ENCODE peak calls at places on chromosome 13, in nine cellular contexts. One of them, this sample, is unnamed.

GRCh38 chr13:113092776-113093579 is 12.6 kb upstream of the F7 start:
- DNase-seq in suprapubic skin: no peak
- DNase-seq in small intestine: no peak
- DNase-seq in GM23248: no peak
- DNase-seq in cardiac muscle cell: no peak
- DNase-seq in naive thymus-derived CD4-positive, alpha-beta T cell: no peak
- DNase-seq in cardiac fibroblast: no peak
- DNase-seq in tibial nerve: no peak
- DNase-seq in CD8-positive, alpha-beta memory T cell: no peak
- DNase-seq in this sample: no peak

GRCh38 chr13:52446265-52446664 is 4.2 kb downstream of the VPS36 start:
- DNase-seq in GM23248: no peak
- DNase-seq in suprapubic skin: no peak
- DNase-seq in tibial nerve: no peak
- DNase-seq in naive thymus-derived CD4-positive, alpha-beta T cell: no peak
- DNase-seq in CD8-positive, alpha-beta memory T cell: no peak
- DNase-seq in cardiac muscle cell: peak
- DNase-seq in small intestine: no peak
- DNase-seq in cardiac fibroblast: peak
- DNase-seq in this sample: no peak

GRCh38 chr13:51803422-51804294 is at the start of gene DHRS12:
- DNase-seq in small intestine: peak
- DNase-seq in suprapubic skin: peak
- DNase-seq in tibial nerve: peak
- DNase-seq in GM23248: peak
- DNase-seq in CD8-positive, alpha-beta memory T cell: peak
- DNase-seq in cardiac muscle cell: peak
- DNase-seq in cardiac fibroblast: peak
- DNase-seq in naive thymus-derived CD4-positive, alpha-beta T cell: peak
- DNase-seq in this sample: peak

GRCh38 chr13:32248789-32249188 is 66.4 kb downstream of the ZAR1L start:
- DNase-seq in small intestine: no peak
- DNase-seq in cardiac muscle cell: no peak
- DNase-seq in suprapubic skin: no peak
- DNase-seq in CD8-positive, alpha-beta memory T cell: no peak
- DNase-seq in tibial nerve: no peak
- DNase-seq in GM23248: no peak
- DNase-seq in cardiac fibroblast: no peak
- DNase-seq in naive thymus-derived CD4-positive, alpha-beta T cell: no peak
- DNase-seq in this sample: no peak

GRCh38 chr13:100542546-100543156 is 45.9 kb downstream of the GGACT start:
- DNase-seq in cardiac fibroblast: peak
- DNase-seq in CD8-positive, alpha-beta memory T cell: no peak
- DNase-seq in cardiac muscle cell: peak
- DNase-seq in small intestine: peak
- DNase-seq in naive thymus-derived CD4-positive, alpha-beta T cell: no peak
- DNase-seq in tibial nerve: no peak
- DNase-seq in GM23248: peak
- DNase-seq in suprapubic skin: peak
- DNase-seq in this sample: peak

GRCh38 chr13:21117104-21117809 is 55.9 kb upstream of the LATS2 start:
- DNase-seq in GM23248: no peak
- DNase-seq in tibial nerve: no peak
- DNase-seq in cardiac fibroblast: no peak
- DNase-seq in CD8-positive, alpha-beta memory T cell: no peak
- DNase-seq in small intestine: no peak
- DNase-seq in cardiac muscle cell: no peak
- DNase-seq in naive thymus-derived CD4-positive, alpha-beta T cell: no peak
- DNase-seq in suprapubic skin: no peak
- DNase-seq in this sample: no peak

GRCh38 chr13:105144020-105144419 is 1391.4 kb downstream of the EFNB2 start:
- DNase-seq in GM23248: no peak
- DNase-seq in suprapubic skin: no peak
- DNase-seq in CD8-positive, alpha-beta memory T cell: no peak
- DNase-seq in tibial nerve: no peak
- DNase-seq in small intestine: no peak
- DNase-seq in cardiac muscle cell: no peak
- DNase-seq in naive thymus-derived CD4-positive, alpha-beta T cell: no peak
- DNase-seq in cardiac fibroblast: no peak
- DNase-seq in this sample: no peak

GRCh38 chr13:34849406-34849805 is 92.7 kb upstream of the NBEA start:
- DNase-seq in naive thymus-derived CD4-positive, alpha-beta T cell: no peak
- DNase-seq in tibial nerve: no peak
- DNase-seq in CD8-positive, alpha-beta memory T cell: no peak
- DNase-seq in suprapubic skin: no peak
- DNase-seq in small intestine: no peak
- DNase-seq in GM23248: no peak
- DNase-seq in cardiac fibroblast: no peak
- DNase-seq in cardiac muscle cell: no peak
- DNase-seq in this sample: no peak

GRCh38 chr13:26017196-26017921 is 34.5 kb downstream of the SHISA2 start:
- DNase-seq in tibial nerve: no peak
- DNase-seq in cardiac fibroblast: peak
- DNase-seq in CD8-positive, alpha-beta memory T cell: no peak
- DNase-seq in cardiac muscle cell: peak
- DNase-seq in small intestine: no peak
- DNase-seq in naive thymus-derived CD4-positive, alpha-beta T cell: no peak
- DNase-seq in suprapubic skin: no peak
- DNase-seq in GM23248: peak
- DNase-seq in this sample: peak

GRCh38 chr13:65985632-65986031 is 1244.5 kb downstream of the PCDH9 start:
- DNase-seq in GM23248: no peak
- DNase-seq in suprapubic skin: no peak
- DNase-seq in small intestine: no peak
- DNase-seq in cardiac muscle cell: no peak
- DNase-seq in naive thymus-derived CD4-positive, alpha-beta T cell: no peak
- DNase-seq in tibial nerve: no peak
- DNase-seq in cardiac fibroblast: no peak
- DNase-seq in CD8-positive, alpha-beta memory T cell: no peak
- DNase-seq in this sample: no peak

GRCh38 chr13:33639158-33639557 is 178.8 kb upstream of the RFC3 start:
- DNase-seq in suprapubic skin: no peak
- DNase-seq in CD8-positive, alpha-beta memory T cell: no peak
- DNase-seq in tibial nerve: no peak
- DNase-seq in cardiac muscle cell: peak
- DNase-seq in GM23248: peak
- DNase-seq in naive thymus-derived CD4-positive, alpha-beta T cell: no peak
- DNase-seq in small intestine: peak
- DNase-seq in cardiac fibroblast: peak
- DNase-seq in this sample: no peak

GRCh38 chr13:40060318-40061007 is 405.0 kb downstream of the COG6 start:
- DNase-seq in naive thymus-derived CD4-positive, alpha-beta T cell: no peak
- DNase-seq in small intestine: no peak
- DNase-seq in tibial nerve: peak
- DNase-seq in cardiac muscle cell: peak
- DNase-seq in GM23248: peak
- DNase-seq in suprapubic skin: no peak
- DNase-seq in cardiac fibroblast: peak
- DNase-seq in CD8-positive, alpha-beta memory T cell: no peak
- DNase-seq in this sample: no peak

GRCh38 chr13:40061466-40062450 is 406.3 kb downstream of the COG6 start:
- DNase-seq in GM23248: peak
- DNase-seq in small intestine: no peak
- DNase-seq in cardiac fibroblast: peak
- DNase-seq in cardiac muscle cell: peak
- DNase-seq in suprapubic skin: no peak
- DNase-seq in CD8-positive, alpha-beta memory T cell: no peak
- DNase-seq in tibial nerve: no peak
- DNase-seq in naive thymus-derived CD4-positive, alpha-beta T cell: no peak
- DNase-seq in this sample: no peak

GRCh38 chr13:40057228-40057627 is 401.8 kb downstream of the COG6 start:
- DNase-seq in small intestine: no peak
- DNase-seq in GM23248: no peak
- DNase-seq in tibial nerve: no peak
- DNase-seq in suprapubic skin: no peak
- DNase-seq in cardiac fibroblast: no peak
- DNase-seq in cardiac muscle cell: no peak
- DNase-seq in CD8-positive, alpha-beta memory T cell: no peak
- DNase-seq in naive thymus-derived CD4-positive, alpha-beta T cell: no peak
- DNase-seq in this sample: no peak

GRCh38 chr13:40059540-40060232 is 404.2 kb downstream of the COG6 start:
- DNase-seq in naive thymus-derived CD4-positive, alpha-beta T cell: no peak
- DNase-seq in cardiac fibroblast: no peak
- DNase-seq in cardiac muscle cell: peak
- DNase-seq in tibial nerve: no peak
- DNase-seq in suprapubic skin: no peak
- DNase-seq in CD8-positive, alpha-beta memory T cell: no peak
- DNase-seq in small intestine: no peak
- DNase-seq in GM23248: peak
- DNase-seq in this sample: no peak

DNA sequence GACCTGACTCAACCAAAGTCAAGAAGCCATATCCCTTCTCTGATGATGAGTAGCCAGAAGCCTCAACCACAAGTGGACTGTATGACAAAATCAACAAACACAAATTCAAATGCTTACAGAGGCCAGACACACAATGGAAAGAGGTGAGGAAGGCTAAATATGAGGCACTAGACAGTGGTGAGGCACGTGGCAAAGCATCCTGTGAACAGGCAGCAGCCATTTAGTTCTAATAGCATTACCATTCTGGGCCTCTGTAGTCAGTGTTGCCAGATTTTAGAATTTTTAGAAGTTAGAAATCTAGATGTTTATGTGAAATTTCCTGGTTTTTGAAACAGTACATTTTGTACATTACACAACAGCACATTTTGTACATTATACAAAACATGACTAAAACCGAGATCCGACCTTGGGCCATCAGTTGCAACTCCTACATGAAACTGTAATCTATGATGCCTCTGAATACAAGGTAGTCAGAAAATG is 403.3 kb downstream of the COG6 start:
- DNase-seq in cardiac fibroblast: no peak
- DNase-seq in tibial nerve: no peak
- DNase-seq in naive thymus-derived CD4-positive, alpha-beta T cell: no peak
- DNase-seq in small intestine: no peak
- DNase-seq in cardiac muscle cell: peak
- DNase-seq in GM23248: no peak
- DNase-seq in suprapubic skin: no peak
- DNase-seq in CD8-positive, alpha-beta memory T cell: no peak
- DNase-seq in this sample: no peak
- H3K4me3 ChIP-seq in cardiac fibroblast: no peak
- H3K4me3 ChIP-seq in tibial nerve: no peak
- H3K4me3 ChIP-seq in naive thymus-derived CD4-positive, alpha-beta T cell: no peak
- H3K4me3 ChIP-seq in small intestine: no peak
- H3K4me3 ChIP-seq in cardiac muscle cell: no peak
- H3K4me3 ChIP-seq in GM23248: no peak
- H3K4me3 ChIP-seq in suprapubic skin: no peak
- H3K4me3 ChIP-seq in CD8-positive, alpha-beta memory T cell: no peak
- H3K4me3 ChIP-seq in this sample: peak

GRCh38 chr13:79781829-79782540 is 301.0 kb downstream of the NDFIP2 start:
- DNase-seq in suprapubic skin: no peak
- DNase-seq in CD8-positive, alpha-beta memory T cell: no peak
- DNase-seq in naive thymus-derived CD4-positive, alpha-beta T cell: no peak
- DNase-seq in cardiac muscle cell: no peak
- DNase-seq in cardiac fibroblast: no peak
- DNase-seq in small intestine: no peak
- DNase-seq in GM23248: peak
- DNase-seq in tibial nerve: no peak
- DNase-seq in this sample: no peak

GRCh38 chr13:79786176-79786575 is 305.2 kb downstream of the NDFIP2 start:
- DNase-seq in suprapubic skin: no peak
- DNase-seq in small intestine: no peak
- DNase-seq in cardiac muscle cell: no peak
- DNase-seq in cardiac fibroblast: no peak
- DNase-seq in tibial nerve: no peak
- DNase-seq in CD8-positive, alpha-beta memory T cell: no peak
- DNase-seq in naive thymus-derived CD4-positive, alpha-beta T cell: no peak
- DNase-seq in GM23248: peak
- DNase-seq in this sample: no peak

GRCh38 chr13:79779761-79780160 is 298.8 kb downstream of the NDFIP2 start:
- DNase-seq in suprapubic skin: no peak
- DNase-seq in cardiac muscle cell: peak
- DNase-seq in tibial nerve: peak
- DNase-seq in small intestine: no peak
- DNase-seq in cardiac fibroblast: peak
- DNase-seq in CD8-positive, alpha-beta memory T cell: no peak
- DNase-seq in GM23248: peak
- DNase-seq in naive thymus-derived CD4-positive, alpha-beta T cell: no peak
- DNase-seq in this sample: no peak

GRCh38 chr13:79780240-79780639 is 299.3 kb downstream of the NDFIP2 start:
- DNase-seq in small intestine: no peak
- DNase-seq in GM23248: peak
- DNase-seq in suprapubic skin: no peak
- DNase-seq in cardiac muscle cell: no peak
- DNase-seq in cardiac fibroblast: peak
- DNase-seq in naive thymus-derived CD4-positive, alpha-beta T cell: no peak
- DNase-seq in tibial nerve: no peak
- DNase-seq in CD8-positive, alpha-beta memory T cell: no peak
- DNase-seq in this sample: no peak

DNA sequence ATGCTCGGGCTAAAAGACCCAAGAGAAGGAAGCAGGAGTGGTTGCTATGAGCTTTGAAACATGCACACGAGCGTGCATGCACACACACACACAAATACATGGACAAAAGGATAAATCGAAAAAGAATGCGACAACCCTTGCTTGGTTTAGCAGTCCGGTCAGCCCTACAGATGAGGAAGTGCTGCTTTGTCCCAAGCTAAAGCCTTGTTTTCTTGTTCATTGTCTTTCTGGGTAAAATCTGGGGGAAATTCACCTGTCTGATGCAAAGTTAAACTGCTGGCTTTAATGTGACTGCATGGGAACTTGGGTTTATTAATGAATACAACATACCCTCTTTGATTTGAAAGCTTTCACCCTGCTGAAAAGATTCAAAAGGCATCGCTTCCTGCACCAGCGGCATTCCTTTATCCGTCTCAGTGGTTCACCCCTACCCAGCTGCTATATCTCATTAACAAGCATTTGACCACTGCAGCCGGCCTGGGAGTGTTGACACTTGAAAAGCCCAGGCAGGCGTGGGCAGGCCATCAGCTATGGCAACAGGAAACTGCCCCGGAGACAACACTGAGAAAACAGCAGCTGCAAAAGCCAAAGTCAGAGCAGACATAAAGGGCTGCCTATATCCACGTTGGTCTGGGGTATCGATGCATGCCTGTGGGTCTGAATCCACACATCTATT is 301.7 kb downstream of the NDFIP2 start:
- DNase-seq in cardiac fibroblast: peak
- DNase-seq in GM23248: no peak
- DNase-seq in naive thymus-derived CD4-positive, alpha-beta T cell: no peak
- DNase-seq in CD8-positive, alpha-beta memory T cell: no peak
- DNase-seq in small intestine: no peak
- DNase-seq in cardiac muscle cell: peak
- DNase-seq in tibial nerve: peak
- DNase-seq in suprapubic skin: no peak
- DNase-seq in this sample: no peak
- H3K4me3 ChIP-seq in cardiac fibroblast: no peak
- H3K4me3 ChIP-seq in GM23248: no peak
- H3K4me3 ChIP-seq in naive thymus-derived CD4-positive, alpha-beta T cell: no peak
- H3K4me3 ChIP-seq in CD8-positive, alpha-beta memory T cell: no peak
- H3K4me3 ChIP-seq in small intestine: no peak
- H3K4me3 ChIP-seq in cardiac muscle cell: no peak
- H3K4me3 ChIP-seq in tibial nerve: no peak
- H3K4me3 ChIP-seq in suprapubic skin: no peak
- H3K4me3 ChIP-seq in this sample: no peak

GRCh38 chr13:114199961-114200672 is 21.1 kb downstream of the CFAP97D2 start:
- DNase-seq in cardiac muscle cell: no peak
- DNase-seq in GM23248: peak
- DNase-seq in suprapubic skin: no peak
- DNase-seq in cardiac fibroblast: no peak
- DNase-seq in tibial nerve: no peak
- DNase-seq in naive thymus-derived CD4-positive, alpha-beta T cell: no peak
- DNase-seq in CD8-positive, alpha-beta memory T cell: no peak
- DNase-seq in small intestine: no peak
- DNase-seq in this sample: no peak
- H3K4me3 ChIP-seq in cardiac muscle cell: no peak
- H3K4me3 ChIP-seq in GM23248: peak
- H3K4me3 ChIP-seq in suprapubic skin: no peak
- H3K4me3 ChIP-seq in cardiac fibroblast: peak
- H3K4me3 ChIP-seq in tibial nerve: no peak
- H3K4me3 ChIP-seq in naive thymus-derived CD4-positive, alpha-beta T cell: no peak
- H3K4me3 ChIP-seq in CD8-positive, alpha-beta memory T cell: no peak
- H3K4me3 ChIP-seq in small intestine: no peak
- H3K4me3 ChIP-seq in this sample: no peak

GRCh38 chr13:41864658-41865057 is 96.3 kb downstream of the VWA8 start:
- DNase-seq in GM23248: peak
- DNase-seq in cardiac fibroblast: peak
- DNase-seq in CD8-positive, alpha-beta memory T cell: no peak
- DNase-seq in small intestine: no peak
- DNase-seq in naive thymus-derived CD4-positive, alpha-beta T cell: no peak
- DNase-seq in tibial nerve: no peak
- DNase-seq in suprapubic skin: no peak
- DNase-seq in cardiac muscle cell: peak
- DNase-seq in this sample: no peak
- H3K4me3 ChIP-seq in GM23248: no peak
- H3K4me3 ChIP-seq in cardiac fibroblast: no peak
- H3K4me3 ChIP-seq in CD8-positive, alpha-beta memory T cell: no peak
- H3K4me3 ChIP-seq in small intestine: no peak
- H3K4me3 ChIP-seq in naive thymus-derived CD4-positive, alpha-beta T cell: no peak
- H3K4me3 ChIP-seq in tibial nerve: no peak
- H3K4me3 ChIP-seq in suprapubic skin: no peak
- H3K4me3 ChIP-seq in cardiac muscle cell: no peak
- H3K4me3 ChIP-seq in this sample: no peak